ENCODE peak calls at places on chromosomes 11 and 22, in seven cellular contexts. One of them, this sample, is unnamed.

GRCh38 chr11:128692750-128693578 is 908 bp upstream of the FLI1 start:
- DNase-seq in activated T-cell treated with anti-CD3 and anti-CD28 coated beads for 4 hours: no peak
- DNase-seq in naive B cell: peak; percentile 37
- DNase-seq in memory B cell: no peak
- DNase-seq in Right ventricle myocardium inferior: peak; percentile 83
- DNase-seq in T-helper 9 cell: no peak
- DNase-seq in MG63: peak; percentile 41
- DNase-seq in this sample: peak; percentile 54

GRCh38 chr11:10693509-10694071 is at the start of gene IRAG1:
- DNase-seq in T-helper 9 cell: no peak
- DNase-seq in naive B cell: no peak
- DNase-seq in Right ventricle myocardium inferior: peak; percentile 73
- DNase-seq in activated T-cell treated with anti-CD3 and anti-CD28 coated beads for 4 hours: no peak
- DNase-seq in memory B cell: no peak
- DNase-seq in MG63: peak; percentile 11
- DNase-seq in this sample: no peak

GRCh38 chr22:47987885-47988515 is 1225.5 kb downstream of the TBC1D22A start:
- DNase-seq in MG63: no peak
- DNase-seq in T-helper 9 cell: no peak
- DNase-seq in Right ventricle myocardium inferior: no peak
- DNase-seq in memory B cell: no peak
- DNase-seq in naive B cell: no peak
- DNase-seq in activated T-cell treated with anti-CD3 and anti-CD28 coated beads for 4 hours: no peak
- DNase-seq in this sample: no peak

GRCh38 chr22:49368221-49368975 is 459.3 kb downstream of the BRD1 start:
- DNase-seq in T-helper 9 cell: no peak
- DNase-seq in MG63: no peak
- DNase-seq in memory B cell: no peak
- DNase-seq in activated T-cell treated with anti-CD3 and anti-CD28 coated beads for 4 hours: no peak
- DNase-seq in Right ventricle myocardium inferior: no peak
- DNase-seq in naive B cell: no peak
- DNase-seq in this sample: no peak

GRCh38 chr22:38050720-38051119 is 6.5 kb upstream of the PICK1 start:
- DNase-seq in naive B cell: no peak
- DNase-seq in memory B cell: no peak
- DNase-seq in activated T-cell treated with anti-CD3 and anti-CD28 coated beads for 4 hours: no peak
- DNase-seq in MG63: no peak
- DNase-seq in T-helper 9 cell: no peak
- DNase-seq in Right ventricle myocardium inferior: no peak
- DNase-seq in this sample: no peak

GRCh38 chr22:27170491-27170890 is 513.1 kb downstream of the MIAT start:
- DNase-seq in activated T-cell treated with anti-CD3 and anti-CD28 coated beads for 4 hours: no peak
- DNase-seq in MG63: peak; percentile 98
- DNase-seq in naive B cell: no peak
- DNase-seq in memory B cell: no peak
- DNase-seq in Right ventricle myocardium inferior: no peak
- DNase-seq in T-helper 9 cell: no peak
- DNase-seq in this sample: no peak

GRCh38 chr11:47186076-47186936 is at the start of gene PACSIN3:
- DNase-seq in activated T-cell treated with anti-CD3 and anti-CD28 coated beads for 4 hours: no peak
- DNase-seq in naive B cell: peak; percentile 39
- DNase-seq in memory B cell: peak; percentile 48
- DNase-seq in T-helper 9 cell: peak; percentile 34
- DNase-seq in MG63: peak; percentile 70
- DNase-seq in Right ventricle myocardium inferior: peak; percentile 81
- DNase-seq in this sample: peak; percentile 55

GRCh38 chr11:5736396-5736795 is at the start of gene OR56B1:
- DNase-seq in MG63: peak; percentile 89
- DNase-seq in Right ventricle myocardium inferior: no peak
- DNase-seq in memory B cell: no peak
- DNase-seq in activated T-cell treated with anti-CD3 and anti-CD28 coated beads for 4 hours: no peak
- DNase-seq in T-helper 9 cell: no peak
- DNase-seq in naive B cell: no peak
- DNase-seq in this sample: no peak

GRCh38 chr11:43988040-43988793 is 45.8 kb downstream of the C11orf96 start:
- DNase-seq in memory B cell: no peak
- DNase-seq in activated T-cell treated with anti-CD3 and anti-CD28 coated beads for 4 hours: no peak
- DNase-seq in T-helper 9 cell: no peak
- DNase-seq in naive B cell: no peak
- DNase-seq in Right ventricle myocardium inferior: no peak
- DNase-seq in MG63: no peak
- DNase-seq in this sample: no peak

GRCh38 chr11:117230286-117230961 is 1.4 kb downstream of the PCSK7 start:
- DNase-seq in MG63: no peak
- DNase-seq in memory B cell: no peak
- DNase-seq in activated T-cell treated with anti-CD3 and anti-CD28 coated beads for 4 hours: peak; percentile 46
- DNase-seq in Right ventricle myocardium inferior: no peak
- DNase-seq in T-helper 9 cell: no peak
- DNase-seq in naive B cell: peak; percentile 61
- DNase-seq in this sample: peak; percentile 41

GRCh38 chr11:126993599-126993998 is 7.0 kb downstream of the KIRREL3 start:
- DNase-seq in Right ventricle myocardium inferior: no peak
- DNase-seq in T-helper 9 cell: no peak
- DNase-seq in activated T-cell treated with anti-CD3 and anti-CD28 coated beads for 4 hours: no peak
- DNase-seq in MG63: peak; percentile 72
- DNase-seq in memory B cell: no peak
- DNase-seq in naive B cell: no peak
- DNase-seq in this sample: no peak

GRCh38 chr22:42814215-42814614 is 42.9 kb downstream of the ARFGAP3 start:
- DNase-seq in MG63: no peak
- DNase-seq in naive B cell: no peak
- DNase-seq in activated T-cell treated with anti-CD3 and anti-CD28 coated beads for 4 hours: no peak
- DNase-seq in Right ventricle myocardium inferior: no peak
- DNase-seq in memory B cell: no peak
- DNase-seq in T-helper 9 cell: no peak
- DNase-seq in this sample: no peak

GRCh38 chr22:39734866-39735265 is 158.7 kb downstream of the ENTHD1 start:
- DNase-seq in naive B cell: no peak
- DNase-seq in T-helper 9 cell: no peak
- DNase-seq in memory B cell: no peak
- DNase-seq in Right ventricle myocardium inferior: no peak
- DNase-seq in activated T-cell treated with anti-CD3 and anti-CD28 coated beads for 4 hours: no peak
- DNase-seq in MG63: no peak
- DNase-seq in this sample: no peak

GRCh38 chr11:115736146-115736545 is 231.9 kb upstream of the CADM1 start:
- DNase-seq in MG63: no peak
- DNase-seq in memory B cell: no peak
- DNase-seq in activated T-cell treated with anti-CD3 and anti-CD28 coated beads for 4 hours: no peak
- DNase-seq in Right ventricle myocardium inferior: no peak
- DNase-seq in T-helper 9 cell: no peak
- DNase-seq in naive B cell: no peak
- DNase-seq in this sample: no peak

GRCh38 chr22:46881373-46882118 is 119.1 kb downstream of the TBC1D22A start:
- DNase-seq in Right ventricle myocardium inferior: peak; percentile 77
- DNase-seq in naive B cell: no peak
- DNase-seq in MG63: peak; percentile 59
- DNase-seq in activated T-cell treated with anti-CD3 and anti-CD28 coated beads for 4 hours: no peak
- DNase-seq in T-helper 9 cell: no peak
- DNase-seq in memory B cell: no peak
- DNase-seq in this sample: no peak

GRCh38 chr11:67045314-67045713 is 11.3 kb upstream of the RHOD start:
- DNase-seq in naive B cell: no peak
- DNase-seq in T-helper 9 cell: no peak
- DNase-seq in Right ventricle myocardium inferior: no peak
- DNase-seq in activated T-cell treated with anti-CD3 and anti-CD28 coated beads for 4 hours: no peak
- DNase-seq in memory B cell: no peak
- DNase-seq in MG63: peak; percentile 88
- DNase-seq in this sample: no peak

GRCh38 chr22:20091690-20092476 is 11.8 kb downstream of the DGCR8 start:
- DNase-seq in MG63: no peak
- DNase-seq in naive B cell: no peak
- DNase-seq in activated T-cell treated with anti-CD3 and anti-CD28 coated beads for 4 hours: no peak
- DNase-seq in T-helper 9 cell: no peak
- DNase-seq in memory B cell: no peak
- DNase-seq in Right ventricle myocardium inferior: peak; percentile 40
- DNase-seq in this sample: no peak

GRCh38 chr11:35166369-35167360 is 27.7 kb downstream of the CD44 start:
- DNase-seq in T-helper 9 cell: no peak
- DNase-seq in memory B cell: no peak
- DNase-seq in activated T-cell treated with anti-CD3 and anti-CD28 coated beads for 4 hours: no peak
- DNase-seq in MG63: peak; percentile 96
- DNase-seq in naive B cell: no peak
- DNase-seq in Right ventricle myocardium inferior: no peak
- DNase-seq in this sample: no peak

GRCh38 chr11:70326365-70326803 is 55.9 kb downstream of the PPFIA1 start:
- DNase-seq in activated T-cell treated with anti-CD3 and anti-CD28 coated beads for 4 hours: no peak
- DNase-seq in memory B cell: no peak
- DNase-seq in T-helper 9 cell: no peak
- DNase-seq in Right ventricle myocardium inferior: no peak
- DNase-seq in MG63: no peak
- DNase-seq in naive B cell: no peak
- DNase-seq in this sample: no peak

GRCh38 chr11:15291885-15292284 is 177.2 kb downstream of the INSC start:
- DNase-seq in Right ventricle myocardium inferior: no peak
- DNase-seq in T-helper 9 cell: no peak
- DNase-seq in memory B cell: no peak
- DNase-seq in MG63: peak; percentile 6
- DNase-seq in activated T-cell treated with anti-CD3 and anti-CD28 coated beads for 4 hours: no peak
- DNase-seq in naive B cell: no peak
- DNase-seq in this sample: no peak

GRCh38 chr22:26990503-26991189 is 333.3 kb downstream of the MIAT start:
- DNase-seq in naive B cell: no peak
- DNase-seq in memory B cell: no peak
- DNase-seq in activated T-cell treated with anti-CD3 and anti-CD28 coated beads for 4 hours: no peak
- DNase-seq in T-helper 9 cell: no peak
- DNase-seq in MG63: no peak
- DNase-seq in Right ventricle myocardium inferior: no peak
- DNase-seq in this sample: no peak

GRCh38 chr11:93498099-93499040 is 44.8 kb downstream of the SMCO4 start:
- DNase-seq in T-helper 9 cell: no peak
- DNase-seq in activated T-cell treated with anti-CD3 and anti-CD28 coated beads for 4 hours: no peak
- DNase-seq in MG63: no peak
- DNase-seq in Right ventricle myocardium inferior: no peak
- DNase-seq in naive B cell: no peak
- DNase-seq in memory B cell: no peak
- DNase-seq in this sample: no peak

GRCh38 chr11:7490054-7490453 is 4.7 kb downstream of the OLFML1 start:
- DNase-seq in memory B cell: no peak
- DNase-seq in activated T-cell treated with anti-CD3 and anti-CD28 coated beads for 4 hours: no peak
- DNase-seq in naive B cell: no peak
- DNase-seq in Right ventricle myocardium inferior: no peak
- DNase-seq in T-helper 9 cell: no peak
- DNase-seq in MG63: peak; percentile 33
- DNase-seq in this sample: no peak

GRCh38 chr11:24437123-24437522 is 59.7 kb upstream of the LUZP2 start:
- DNase-seq in naive B cell: no peak
- DNase-seq in MG63: no peak
- DNase-seq in activated T-cell treated with anti-CD3 and anti-CD28 coated beads for 4 hours: no peak
- DNase-seq in Right ventricle myocardium inferior: no peak
- DNase-seq in T-helper 9 cell: no peak
- DNase-seq in memory B cell: no peak
- DNase-seq in this sample: no peak

GRCh38 chr22:36467946-36468345 is 13.5 kb downstream of the TXN2 start:
- DNase-seq in activated T-cell treated with anti-CD3 and anti-CD28 coated beads for 4 hours: no peak
- DNase-seq in Right ventricle myocardium inferior: no peak
- DNase-seq in MG63: peak; percentile 92
- DNase-seq in T-helper 9 cell: no peak
- DNase-seq in naive B cell: no peak
- DNase-seq in memory B cell: no peak
- DNase-seq in this sample: no peak

GRCh38 chr11:63838150-63838681 is 694 bp upstream of the MARK2 start:
- DNase-seq in T-helper 9 cell: no peak
- DNase-seq in MG63: no peak
- DNase-seq in memory B cell: peak; percentile 33
- DNase-seq in activated T-cell treated with anti-CD3 and anti-CD28 coated beads for 4 hours: no peak
- DNase-seq in Right ventricle myocardium inferior: no peak
- DNase-seq in naive B cell: no peak
- DNase-seq in this sample: no peak

GRCh38 chr11:120224872-120225371 is 14.1 kb downstream of the OAF start:
- DNase-seq in MG63: no peak
- DNase-seq in activated T-cell treated with anti-CD3 and anti-CD28 coated beads for 4 hours: no peak
- DNase-seq in T-helper 9 cell: no peak
- DNase-seq in Right ventricle myocardium inferior: no peak
- DNase-seq in memory B cell: no peak
- DNase-seq in naive B cell: no peak
- DNase-seq in this sample: no peak

GRCh38 chr11:865512-866430 is 23.1 kb downstream of the TSPAN4 start:
- DNase-seq in Right ventricle myocardium inferior: no peak
- DNase-seq in T-helper 9 cell: no peak
- DNase-seq in MG63: no peak
- DNase-seq in activated T-cell treated with anti-CD3 and anti-CD28 coated beads for 4 hours: no peak
- DNase-seq in naive B cell: no peak
- DNase-seq in memory B cell: no peak
- DNase-seq in this sample: no peak

GRCh38 chr11:56251954-56252353 is at the start of gene OR5T3:
- DNase-seq in activated T-cell treated with anti-CD3 and anti-CD28 coated beads for 4 hours: no peak
- DNase-seq in MG63: no peak
- DNase-seq in naive B cell: no peak
- DNase-seq in memory B cell: no peak
- DNase-seq in T-helper 9 cell: no peak
- DNase-seq in Right ventricle myocardium inferior: no peak
- DNase-seq in this sample: no peak

GRCh38 chr11:614583-615452 is 932 bp downstream of the IRF7 start:
- DNase-seq in Right ventricle myocardium inferior: no peak
- DNase-seq in memory B cell: no peak
- DNase-seq in naive B cell: no peak
- DNase-seq in activated T-cell treated with anti-CD3 and anti-CD28 coated beads for 4 hours: no peak
- DNase-seq in T-helper 9 cell: no peak
- DNase-seq in MG63: peak; percentile 52
- DNase-seq in this sample: peak; percentile 35

GRCh38 chr11:123386746-123387510 is 43.1 kb upstream of the GRAMD1B start:
- DNase-seq in MG63: no peak
- DNase-seq in naive B cell: no peak
- DNase-seq in Right ventricle myocardium inferior: no peak
- DNase-seq in activated T-cell treated with anti-CD3 and anti-CD28 coated beads for 4 hours: no peak
- DNase-seq in T-helper 9 cell: no peak
- DNase-seq in memory B cell: no peak
- DNase-seq in this sample: no peak

GRCh38 chr11:65479184-65480145 is 19.4 kb upstream of the MALAT1 start:
- DNase-seq in naive B cell: no peak
- DNase-seq in MG63: peak; percentile 88
- DNase-seq in memory B cell: no peak
- DNase-seq in activated T-cell treated with anti-CD3 and anti-CD28 coated beads for 4 hours: no peak
- DNase-seq in T-helper 9 cell: no peak
- DNase-seq in Right ventricle myocardium inferior: no peak
- DNase-seq in this sample: no peak

GRCh38 chr11:10522921-10523320 is 18.1 kb downstream of the RNF141 start:
- DNase-seq in Right ventricle myocardium inferior: no peak
- DNase-seq in T-helper 9 cell: no peak
- DNase-seq in MG63: no peak
- DNase-seq in naive B cell: no peak
- DNase-seq in memory B cell: no peak
- DNase-seq in activated T-cell treated with anti-CD3 and anti-CD28 coated beads for 4 hours: no peak
- DNase-seq in this sample: no peak